ENCODE peak calls at places on chromosomes 12 and 14, in four cellular contexts. H is PC-3, J is GM23338, X is neural progenitor cell. C is an unnamed sample.

GRCh38 chr12:69196302-69197288 is 42.8 kb upstream of the CPSF6 start:
- DNase-seq in H (peak; percentile 47), J (peak; percentile 34), X (no peak), C (no peak)

GRCh38 chr12:6380141-6381121 is 3.5 kb upstream of the LTBR start:
- DNase-seq in H (no peak), J (no peak), X (peak; percentile 17), C (no peak)

GRCh38 chr12:13071305-13072280 is 27.4 kb downstream of the FAM234B start:
- DNase-seq in H (no peak), J (no peak), X (no peak), C (no peak)

GRCh38 chr12:109910969-109911348 is 10.9 kb downstream of the TCHP start:
- DNase-seq in H (peak; percentile 64), J (peak; percentile 93), X (peak; percentile 77), C (peak; percentile 30)

GRCh38 chr12:57127101-57127709 is 1.1 kb upstream of the LRP1 start:
- DNase-seq in H (peak; percentile 62), J (peak; percentile 85), X (peak; percentile 88), C (peak; percentile 61)

GRCh38 chr12:81800298-81801148 is 41.4 kb upstream of the PPFIA2 start:
- DNase-seq in H (no peak), J (peak; percentile 49), X (peak; percentile 9), C (no peak)

GRCh38 chr12:41512531-41512930 is 324.4 kb downstream of the PDZRN4 start:
- DNase-seq in H (no peak), J (no peak), X (no peak), C (no peak)

GRCh38 chr12:87704374-87704773 is 324.8 kb downstream of the C12orf50 start:
- DNase-seq in H (peak; percentile 73), J (no peak), X (no peak), C (no peak)

GRCh38 chr14:103496776-103497175 is 25.9 kb downstream of the CKB start:
- DNase-seq in H (no peak), J (no peak), X (no peak), C (no peak)

GRCh38 chr12:116339800-116340371 is 62.4 kb upstream of the MED13L start:
- DNase-seq in H (no peak), J (no peak), X (no peak), C (no peak)

DNA sequence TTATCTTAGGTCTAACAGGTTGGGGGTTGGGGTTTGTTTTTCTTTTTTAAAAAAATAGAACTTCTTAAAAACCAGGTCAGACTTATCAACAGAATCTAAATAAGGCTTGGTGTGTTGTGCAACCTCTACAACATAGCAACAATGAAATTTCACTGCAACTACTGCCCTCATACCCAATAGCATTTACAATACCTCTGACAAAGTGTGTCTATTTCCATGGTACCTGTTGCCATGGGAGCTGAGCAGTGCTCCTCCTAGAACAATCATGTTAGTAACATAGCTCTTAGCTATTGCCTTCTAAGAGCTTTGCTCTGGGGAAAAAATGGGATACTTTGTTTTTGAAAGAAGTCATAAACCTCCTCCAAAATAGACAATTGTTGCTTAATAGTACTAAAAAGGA is 103.3 kb upstream of the CCDC175 start:
- DNase-seq in H (no peak), J (peak; percentile 26), X (peak; percentile 49), C (no peak)
- TF ChIP-seq EZH2phosphoT487 in H (no peak), J (no peak), X (no peak), C (no peak)

GRCh38 chr14:77212933-77213656 is 31.5 kb downstream of the TMEM63C start:
- DNase-seq in H (peak; percentile 95), J (peak; percentile 91), X (peak; percentile 80), C (peak; percentile 67)
- TF ChIP-seq CTCF in H (peak; percentile 97), J (peak; percentile 76), X (peak; percentile 74), C (peak; percentile 85)

DNA sequence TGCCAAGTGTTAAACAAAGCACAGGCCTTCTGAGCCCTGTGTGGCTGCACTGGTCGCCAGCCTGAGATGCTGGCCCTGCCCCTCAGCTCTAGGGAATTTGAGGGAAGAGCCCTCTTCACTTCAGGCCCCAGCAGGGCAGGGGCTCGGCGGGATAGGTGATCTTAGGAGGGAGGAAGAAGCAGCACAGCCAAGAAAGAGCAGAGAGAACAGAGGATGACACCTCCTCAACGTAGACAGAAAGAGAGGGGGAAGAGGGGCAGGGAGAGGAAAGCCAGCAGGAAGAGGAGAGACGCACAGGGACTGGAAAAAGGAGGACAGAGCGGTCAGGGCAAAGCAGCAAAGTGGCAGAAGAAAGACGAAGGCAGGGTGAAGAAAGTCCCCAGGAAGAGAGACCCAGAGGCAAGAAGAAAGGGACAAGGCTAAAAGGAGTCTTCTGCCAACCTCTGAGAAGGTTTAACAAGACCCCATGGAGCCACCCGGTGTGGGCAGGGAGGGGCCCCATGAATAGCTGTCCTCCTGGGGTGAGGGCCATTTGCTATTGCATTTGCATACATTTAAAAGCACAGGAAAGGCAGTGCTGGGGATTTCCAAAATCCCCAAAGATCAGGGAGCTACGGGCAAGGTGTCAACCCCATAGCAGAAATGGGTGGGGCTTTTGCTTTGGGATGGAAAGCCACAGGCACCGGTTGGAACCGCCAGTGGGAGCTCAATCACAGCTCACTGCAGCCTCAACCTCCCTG is 22.8 kb downstream of the CMKLR1 start:
- DNase-seq in H (no peak), J (peak; percentile 76), X (peak; percentile 38), C (no peak)
- TF ChIP-seq EZH2phosphoT487 in H (no peak), J (no peak), X (no peak), C (no peak)

GRCh38 chr12:128969480-128970055 is 116.3 kb downstream of the GLT1D1 start:
- DNase-seq in H (peak; percentile 52), J (peak; percentile 69), X (peak; percentile 88), C (peak; percentile 52)
- TF ChIP-seq CTCF in H (peak; percentile 64), J (peak; percentile 49), X (peak; percentile 75), C (peak; percentile 75)